ENCODE peak calls at places on chromosomes 16 and 17, in five cellular contexts. V, L, M, G and F are unnamed samples.

GRCh38 chr17:28468781-28469180 is 4.7 kb upstream of the SLC13A2 start:
- DNase-seq in L (no peak), M (no peak), V (no peak), G (no peak), F (no peak)

GRCh38 chr17:45976755-45977505 is 22.1 kb upstream of the STH start:
- DNase-seq in M (no peak), L (no peak), V (no peak), G (no peak), F (no peak)

GRCh38 chr17:51191895-51192294 is 25.7 kb downstream of the NME2 start:
- DNase-seq in G (no peak), L (no peak), V (no peak), M (no peak), F (no peak)

GRCh38 chr17:7263071-7263800 is 958 bp upstream of the CLDN7 start:
- DNase-seq in G (no peak), V (peak), M (no peak), L (no peak), F (no peak)

GRCh38 chr17:57215317-57215716 is 41.0 kb upstream of the MSI2 start:
- DNase-seq in G (no peak), L (no peak), M (no peak), V (no peak), F (no peak)

GRCh38 chr17:32483451-32484019 is 3.3 kb upstream of the CDK5R1 start:
- DNase-seq in G (peak), V (peak), L (peak), M (no peak), F (peak)

GRCh38 chr17:5023588-5024147 is 11.6 kb downstream of the SLC52A1 start:
- DNase-seq in G (no peak), M (no peak), L (no peak), V (no peak), F (no peak)

GRCh38 chr17:57097832-57098421 is 12.9 kb downstream of the AKAP1 start:
- DNase-seq in L (no peak), V (peak), G (peak), M (no peak), F (no peak)

GRCh38 chr16:47069291-47069690 is 74.5 kb downstream of the NETO2 start:
- DNase-seq in V (no peak), L (no peak), M (no peak), G (no peak), F (no peak)

GRCh38 chr16:52549011-52549692 is 2.2 kb upstream of the TOX3 start:
- DNase-seq in M (no peak), V (no peak), G (no peak), L (no peak), F (no peak)

GRCh38 chr16:88406096-88407041 is 23.6 kb downstream of the ZNF469 start:
- DNase-seq in M (no peak), L (no peak), V (peak), G (no peak), F (no peak)

GRCh38 chr16:83727018-83727417 is 80.8 kb upstream of the HSBP1 start:
- DNase-seq in G (no peak), M (no peak), L (no peak), V (no peak), F (no peak)

GRCh38 chr17:15931394-15931793 is 13.5 kb upstream of the ADORA2B start:
- DNase-seq in M (no peak), G (no peak), V (no peak), L (no peak), F (no peak)

GRCh38 chr17:34623856-34624766 is 44.7 kb downstream of the TMEM132E start:
- DNase-seq in V (no peak), M (no peak), L (no peak), G (no peak), F (no peak)